ENCODE peak calls at places on chromosomes 1 and 21, in seven cellular contexts. K is activated CD8-positive, alpha-beta memory T cell treated with anti-CD3 and anti-CD28 coated beads, Interleukin-2, amount 10 ng/mL, durations not matched to agents 7 days and 5 days; L is T-helper 17 cell; Z is endothelial cell of umbilical vein; G is non-pigmented ciliary epithelial cell; F is A673; N is CD8-positive, alpha-beta T cell. J is an unnamed sample.

GRCh38 chr1:246043556-246043955 is 463.5 kb downstream of the SMYD3 start:
- DNase-seq in K (no peak), L (no peak), Z (peak; percentile 50), G (no peak), F (peak; percentile 25), N (no peak), J (no peak)

GRCh38 chr1:164369698-164370365 is 189.2 kb upstream of the PBX1 start:
- DNase-seq in K (no peak), L (no peak), Z (no peak), G (no peak), F (no peak), N (no peak), J (no peak)

GRCh38 chr1:29849038-29849750 is 612.9 kb downstream of the PTPRU start:
- DNase-seq in K (peak; percentile 55), L (no peak), Z (peak; percentile 21), G (no peak), F (peak; percentile 68), N (no peak), J (no peak)

GRCh38 chr1:168709407-168709891 is 19.6 kb downstream of the DPT start:
- DNase-seq in K (no peak), L (no peak), Z (no peak), G (peak; percentile 24), F (peak; percentile 49), N (no peak), J (no peak)

GRCh38 chr21:38999148-38999547 is 184.1 kb downstream of the PSMG1 start:
- DNase-seq in K (no peak), L (no peak), Z (no peak), G (no peak), F (no peak), N (no peak), J (no peak)

GRCh38 chr1:19209439-19209989 is 552 bp downstream of the UBR4 start:
- DNase-seq in K (peak; percentile 78), L (no peak), Z (peak; percentile 48), G (no peak), F (peak; percentile 37), N (peak; percentile 5), J (no peak)

GRCh38 chr1:11682287-11682771 is 1.4 kb upstream of the MAD2L2 start:
- DNase-seq in K (no peak), L (no peak), Z (no peak), G (no peak), F (peak; percentile 49), N (no peak), J (no peak)

GRCh38 chr1:40794915-40795715 is 11.5 kb downstream of the KCNQ4 start:
- DNase-seq in K (no peak), L (no peak), Z (no peak), G (no peak), F (no peak), N (no peak), J (no peak)

GRCh38 chr1:102593276-102593675 is 515.0 kb downstream of the COL11A1 start:
- DNase-seq in K (no peak), L (no peak), Z (no peak), G (no peak), F (no peak), N (no peak), J (no peak)

GRCh38 chr1:29258189-29258973 is 22.1 kb downstream of the PTPRU start:
- DNase-seq in K (no peak), L (no peak), Z (no peak), G (no peak), F (no peak), N (no peak), J (no peak)